ENCODE peak calls at places on chromosomes 16 and 17, in four cellular contexts. One of them, this sample, is unnamed.

GRCh38 chr16:1295465-1295864 is 14.0 kb upstream of the UBE2I start:
- DNase-seq in DND-41: no peak
- DNase-seq in T-cell: no peak
- DNase-seq in stimulated activated CD8-positive, alpha-beta memory T cell treated with anti-CD3 and anti-CD28 coated beads, Interleukin-4, amount 100 ng/mL, for 24 hours: no peak
- DNase-seq in this sample: no peak

GRCh38 chr16:86195863-86196630 is 297.1 kb downstream of the IRF8 start:
- DNase-seq in DND-41: no peak
- DNase-seq in T-cell: no peak
- DNase-seq in stimulated activated CD8-positive, alpha-beta memory T cell treated with anti-CD3 and anti-CD28 coated beads, Interleukin-4, amount 100 ng/mL, for 24 hours: no peak
- DNase-seq in this sample: no peak

GRCh38 chr17:50884354-50885311 is 18.5 kb upstream of the TOB1 start:
- DNase-seq in DND-41: no peak
- DNase-seq in T-cell: no peak
- DNase-seq in stimulated activated CD8-positive, alpha-beta memory T cell treated with anti-CD3 and anti-CD28 coated beads, Interleukin-4, amount 100 ng/mL, for 24 hours: no peak
- DNase-seq in this sample: no peak

GRCh38 chr17:7357381-7357780 is 2.4 kb downstream of the TMEM95 start:
- DNase-seq in DND-41: no peak
- DNase-seq in T-cell: no peak
- DNase-seq in stimulated activated CD8-positive, alpha-beta memory T cell treated with anti-CD3 and anti-CD28 coated beads, Interleukin-4, amount 100 ng/mL, for 24 hours: no peak
- DNase-seq in this sample: no peak

GRCh38 chr17:75773808-75774470 is 8.9 kb upstream of the GALK1 start:
- DNase-seq in DND-41: no peak
- DNase-seq in T-cell: no peak
- DNase-seq in stimulated activated CD8-positive, alpha-beta memory T cell treated with anti-CD3 and anti-CD28 coated beads, Interleukin-4, amount 100 ng/mL, for 24 hours: no peak
- DNase-seq in this sample: no peak

GRCh38 chr17:31052187-31052889 is 42.4 kb upstream of the NF1 start:
- DNase-seq in DND-41: no peak
- DNase-seq in T-cell: no peak
- DNase-seq in stimulated activated CD8-positive, alpha-beta memory T cell treated with anti-CD3 and anti-CD28 coated beads, Interleukin-4, amount 100 ng/mL, for 24 hours: no peak
- DNase-seq in this sample: peak; percentile 98

GRCh38 chr17:16046966-16047365 is 47.3 kb downstream of the TTC19 start:
- DNase-seq in DND-41: no peak
- DNase-seq in T-cell: no peak
- DNase-seq in stimulated activated CD8-positive, alpha-beta memory T cell treated with anti-CD3 and anti-CD28 coated beads, Interleukin-4, amount 100 ng/mL, for 24 hours: no peak
- DNase-seq in this sample: no peak

GRCh38 chr17:44396946-44397345 is 7.5 kb upstream of the ITGA2B start:
- DNase-seq in DND-41: no peak
- DNase-seq in T-cell: no peak
- DNase-seq in stimulated activated CD8-positive, alpha-beta memory T cell treated with anti-CD3 and anti-CD28 coated beads, Interleukin-4, amount 100 ng/mL, for 24 hours: no peak
- DNase-seq in this sample: no peak

GRCh38 chr17:12667299-12667958 is 1.7 kb downstream of the MYOCD start:
- DNase-seq in DND-41: no peak
- DNase-seq in T-cell: no peak
- DNase-seq in stimulated activated CD8-positive, alpha-beta memory T cell treated with anti-CD3 and anti-CD28 coated beads, Interleukin-4, amount 100 ng/mL, for 24 hours: no peak
- DNase-seq in this sample: peak; percentile 51

GRCh38 chr17:7476474-7476873 is 3.0 kb downstream of the ZBTB4 start:
- DNase-seq in DND-41: no peak
- DNase-seq in T-cell: no peak
- DNase-seq in stimulated activated CD8-positive, alpha-beta memory T cell treated with anti-CD3 and anti-CD28 coated beads, Interleukin-4, amount 100 ng/mL, for 24 hours: no peak
- DNase-seq in this sample: peak; percentile 82

GRCh38 chr17:8949061-8949622 is 16.4 kb downstream of the PIK3R5 start:
- DNase-seq in DND-41: no peak
- DNase-seq in T-cell: no peak
- DNase-seq in stimulated activated CD8-positive, alpha-beta memory T cell treated with anti-CD3 and anti-CD28 coated beads, Interleukin-4, amount 100 ng/mL, for 24 hours: no peak
- DNase-seq in this sample: no peak

GRCh38 chr16:30030841-30031413 is at the start of gene TLCD3B:
- DNase-seq in DND-41: no peak
- DNase-seq in T-cell: no peak
- DNase-seq in stimulated activated CD8-positive, alpha-beta memory T cell treated with anti-CD3 and anti-CD28 coated beads, Interleukin-4, amount 100 ng/mL, for 24 hours: no peak
- DNase-seq in this sample: no peak

GRCh38 chr17:28843810-28844137 is 1.2 kb upstream of the FAM222B start:
- DNase-seq in DND-41: no peak
- DNase-seq in T-cell: no peak
- DNase-seq in stimulated activated CD8-positive, alpha-beta memory T cell treated with anti-CD3 and anti-CD28 coated beads, Interleukin-4, amount 100 ng/mL, for 24 hours: no peak
- DNase-seq in this sample: no peak

GRCh38 chr17:2335726-2336214 is 487 bp downstream of the TSR1 start:
- DNase-seq in DND-41: no peak
- DNase-seq in T-cell: no peak
- DNase-seq in stimulated activated CD8-positive, alpha-beta memory T cell treated with anti-CD3 and anti-CD28 coated beads, Interleukin-4, amount 100 ng/mL, for 24 hours: no peak
- DNase-seq in this sample: no peak

GRCh38 chr16:70018254-70018653 is 67.1 kb downstream of the CLEC18A start:
- DNase-seq in DND-41: peak; percentile 36
- DNase-seq in T-cell: peak; percentile 71
- DNase-seq in stimulated activated CD8-positive, alpha-beta memory T cell treated with anti-CD3 and anti-CD28 coated beads, Interleukin-4, amount 100 ng/mL, for 24 hours: no peak
- DNase-seq in this sample: peak; percentile 6